ENCODE peak calls at places on chromosomes 7 and 10, in six cellular contexts. Q is ovary; C is left ventricle myocardium inferior; V is RPMI7951; I is stimulated activated CD4-positive, alpha-beta T cell treated with anti-CD3 and anti-CD28 coated beads, TNF-alpha, amount 100 ng/mL, for 1 hour; E is activated CD4-positive, alpha-beta T cell treated with anti-CD3 and anti-CD28 coated beads, Interleukin-2, amount 10 ng/mL, durations not matched to agents 7 days and 5 days. M is an unnamed sample.
A peak's percentile ranks its signal among the peaks of the same experiment; 100 is the strongest.

GRCh38 chr7:104482362-104483042 is 154.1 kb downstream of the LHFPL3 start:
- DNase-seq in Q (no peak), C (no peak), V (no peak), I (no peak), E (no peak), M (no peak)

GRCh38 chr10:126509211-126509610 is 120.9 kb upstream of the ADAM12 start:
- DNase-seq in Q (no peak), C (no peak), V (no peak), I (no peak), E (no peak), M (no peak)

GRCh38 chr10:490256-490655 is 199.2 kb downstream of the DIP2C start:
- DNase-seq in Q (no peak), C (peak; percentile 69), V (peak; percentile 73), I (no peak), E (no peak), M (peak; percentile 82)

GRCh38 chr10:103828107-103828506 is 27.3 kb downstream of the SH3PXD2A start:
- DNase-seq in Q (no peak), C (no peak), V (peak; percentile 36), I (no peak), E (no peak), M (no peak)

GRCh38 chr7:140476698-140477261 is 2.5 kb downstream of the MKRN1 start:
- DNase-seq in Q (no peak), C (no peak), V (no peak), I (no peak), E (no peak), M (no peak)

GRCh38 chr10:6737080-6737641 is 157.1 kb upstream of the PRKCQ start:
- DNase-seq in Q (no peak), C (no peak), V (peak; percentile 39), I (no peak), E (no peak), M (no peak)

GRCh38 chr10:125163803-125164202 is 3.4 kb upstream of the CTBP2 start:
- DNase-seq in Q (no peak), C (no peak), V (no peak), I (no peak), E (no peak), M (no peak)

GRCh38 chr7:151485006-151485732 is 34.5 kb downstream of the RHEB start:
- DNase-seq in Q (no peak), C (no peak), V (peak; percentile 77), I (no peak), E (no peak), M (no peak)